ENCODE peak calls at places on chromosome 4, in nine cellular contexts. A is gastrocnemius medialis, Y is HCT116, G is A549, F is IMR-90, K is uterus, M is tibial nerve, R is H1, Q is heart left ventricle. B is an unnamed sample.

GRCh38 chr4:18441676-18442075 is 420.1 kb upstream of the LCORL start:
- DNase-seq in G (no peak), K (no peak), Y (no peak), F (no peak), A (no peak), M (no peak), R (no peak), Q (no peak), B (no peak)

GRCh38 chr4:25845841-25846653 is 16.7 kb downstream of the SEL1L3 start:
- DNase-seq in K (no peak), F (no peak), R (no peak), A (no peak), G (no peak), M (no peak), Q (no peak), Y (no peak), B (no peak)

GRCh38 chr4:80139668-80140067 is 57.6 kb upstream of the PRDM8 start:
- DNase-seq in G (no peak), Y (no peak), R (no peak), A (no peak), M (no peak), F (no peak), K (no peak), Q (no peak), B (no peak)

GRCh38 chr4:26288308-26288982 is 32.4 kb upstream of the RBPJ start:
- DNase-seq in G (peak), Q (peak), A (no peak), K (no peak), F (peak), M (no peak), R (no peak), Y (no peak), B (no peak)

GRCh38 chr4:16915956-16916355 is 17.5 kb upstream of the LDB2 start:
- DNase-seq in G (no peak), F (no peak), Y (no peak), R (no peak), K (no peak), A (no peak), M (no peak), Q (no peak), B (no peak)

GRCh38 chr4:150368667-150369066 is 213.3 kb upstream of the MAB21L2 start:
- DNase-seq in A (no peak), F (peak), M (no peak), Q (no peak), G (no peak), R (no peak), K (no peak), Y (no peak), B (no peak)

GRCh38 chr4:105189855-105190650 is 43.4 kb downstream of the TET2 start:
- DNase-seq in R (no peak), F (no peak), A (peak), Y (no peak), Q (no peak), K (no peak), G (no peak), M (no peak), B (no peak)

GRCh38 chr4:53477038-53477565 is 99.7 kb downstream of the FIP1L1 start:
- DNase-seq in Y (no peak), A (no peak), M (no peak), F (peak), R (peak), Q (no peak), K (no peak), G (no peak), B (no peak)

GRCh38 chr4:182163180-182163579 is 80.0 kb upstream of the TENM3 start:
- DNase-seq in M (no peak), R (no peak), K (no peak), Y (no peak), G (no peak), F (no peak), A (no peak), Q (no peak), B (no peak)

GRCh38 chr4:169030575-169030982 is 20.5 kb upstream of the CBR4 start:
- DNase-seq in A (no peak), Y (peak), G (peak), K (no peak), F (peak), M (no peak), Q (no peak), R (no peak), B (no peak)

DNA sequence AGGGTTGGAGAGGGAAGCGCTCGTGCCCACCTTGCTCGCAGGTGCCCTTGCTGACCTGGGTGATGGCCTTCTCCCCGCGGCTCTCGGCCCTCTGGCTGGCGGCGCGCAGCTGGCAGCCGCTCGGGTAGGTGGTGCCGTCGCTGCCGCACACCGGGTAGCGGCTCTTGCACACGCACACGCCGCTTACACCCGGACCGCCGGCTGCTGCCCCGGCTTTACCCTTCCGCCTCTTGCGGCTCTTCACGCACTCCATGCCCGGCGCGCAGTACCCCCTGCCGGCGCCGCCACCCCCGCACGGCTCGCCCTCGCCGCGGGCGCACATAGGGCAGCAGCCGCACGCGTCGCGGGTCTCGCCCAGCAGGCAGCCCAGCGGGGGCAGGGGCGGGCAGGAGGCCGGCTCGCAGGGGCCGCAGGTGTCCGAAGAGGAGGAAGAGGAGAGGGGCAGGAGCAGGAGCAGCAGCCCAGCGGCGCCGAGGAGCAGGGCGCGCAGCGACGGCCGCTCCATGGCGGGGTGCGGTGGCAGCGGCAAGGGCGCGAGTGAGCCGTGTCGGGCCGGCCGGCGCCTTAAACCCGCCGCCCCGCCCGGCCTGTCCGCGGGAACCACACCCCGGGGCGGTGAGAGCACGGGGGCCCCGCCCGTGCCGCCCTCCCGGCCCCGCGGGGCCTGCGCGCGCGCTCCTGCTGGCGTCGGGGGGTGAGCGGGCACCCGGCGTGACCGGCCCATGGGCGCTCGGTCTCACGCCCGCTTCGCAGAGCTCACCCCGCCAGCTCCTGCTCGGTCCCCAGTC is at the start of gene IGFBP7:
- DNase-seq in Y (no peak), A (peak), G (no peak), F (no peak), M (peak), R (no peak), K (peak), Q (peak), B (no peak)
- TF ChIP-seq POLR2A in Y (no peak), A (peak), G (peak), F (peak), M (peak), R (no peak), K (peak), Q (no peak), B (peak)

GRCh38 chr4:108498925-108499324 is 121.5 kb upstream of the RPL34 start:
- DNase-seq in Y (no peak), G (no peak), R (no peak), A (no peak), K (no peak), F (no peak), Q (no peak), M (no peak), B (no peak)
- H3K4me3 ChIP-seq in Y (no peak), G (no peak), R (no peak), A (no peak), K (no peak), F (no peak), Q (no peak), M (no peak), B (no peak)

GRCh38 chr4:118280501-118281218 is 72.1 kb downstream of the PRSS12 start:
- DNase-seq in Q (no peak), G (peak), K (peak), Y (peak), A (peak), R (no peak), F (peak), M (no peak), B (peak)

GRCh38 chr4:118279328-118279727 is 73.5 kb downstream of the PRSS12 start:
- DNase-seq in K (no peak), Q (no peak), M (no peak), R (no peak), G (no peak), F (no peak), A (no peak), Y (no peak), B (no peak)

GRCh38 chr4:118279920-118280432 is 72.8 kb downstream of the PRSS12 start:
- DNase-seq in K (no peak), M (no peak), Q (no peak), R (no peak), G (no peak), F (no peak), A (no peak), Y (no peak), B (no peak)

GRCh38 chr4:118277243-118277642 is 75.6 kb downstream of the PRSS12 start:
- DNase-seq in Y (no peak), F (no peak), Q (no peak), R (no peak), M (no peak), G (no peak), K (no peak), A (no peak), B (no peak)

GRCh38 chr4:118278473-118279274 is 74.1 kb downstream of the PRSS12 start:
- DNase-seq in R (peak), Q (peak), M (peak), K (peak), A (peak), G (peak), F (peak), Y (peak), B (peak)
- TF ChIP-seq POLR2A in R (peak), Q (peak), M (peak), K (peak), A (peak), G (peak), F (peak), Y (peak), B (peak)

GRCh38 chr4:23878912-23879732 is 10.7 kb downstream of the PPARGC1A start:
- DNase-seq in K (no peak), M (no peak), Q (no peak), Y (no peak), F (peak), R (no peak), G (no peak), A (no peak), B (no peak)
- H3K4me3 ChIP-seq in K (no peak), M (no peak), Q (no peak), Y (no peak), F (no peak), R (no peak), G (no peak), A (no peak), B (no peak)

GRCh38 chr4:119212251-119212963 is at the start of gene USP53:
- DNase-seq in Q (peak), K (peak), F (peak), Y (peak), M (peak), G (peak), R (peak), A (peak), B (peak)
- TF ChIP-seq POLR2A in Q (no peak), K (peak), F (peak), Y (peak), M (peak), G (peak), R (peak), A (peak), B (peak)

GRCh38 chr4:59814402-59814801 is 1385.7 kb upstream of the ADGRL3 start:
- DNase-seq in A (no peak), F (no peak), K (no peak), G (no peak), Y (no peak), R (no peak), Q (no peak), M (no peak), B (no peak)

DNA sequence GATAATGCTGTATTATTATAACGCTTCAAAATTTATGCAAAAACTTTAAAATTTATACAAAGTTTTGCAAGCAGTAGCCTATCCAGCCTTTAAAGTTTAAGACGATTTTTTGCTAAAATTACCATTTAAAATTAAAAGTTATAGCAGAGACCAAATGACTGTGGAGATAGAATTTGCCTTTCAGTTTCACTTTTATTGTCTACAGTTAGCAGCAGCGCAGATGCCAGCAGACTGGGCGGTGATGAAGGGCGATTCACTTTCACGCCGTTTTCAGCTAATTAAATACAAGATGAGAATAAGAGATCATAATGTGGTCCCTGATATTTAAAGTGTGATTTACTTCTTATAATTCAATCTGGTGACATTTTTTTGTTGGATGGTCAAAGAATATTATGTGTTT is 1381.5 kb upstream of the ADGRL3 start:
- DNase-seq in R (no peak), A (no peak), M (no peak), F (no peak), G (peak), Q (no peak), K (no peak), Y (no peak), B (no peak)
- H3K4me3 ChIP-seq in R (no peak), A (peak), M (peak), F (no peak), G (peak), Q (peak), K (no peak), Y (no peak), B (no peak)

DNA sequence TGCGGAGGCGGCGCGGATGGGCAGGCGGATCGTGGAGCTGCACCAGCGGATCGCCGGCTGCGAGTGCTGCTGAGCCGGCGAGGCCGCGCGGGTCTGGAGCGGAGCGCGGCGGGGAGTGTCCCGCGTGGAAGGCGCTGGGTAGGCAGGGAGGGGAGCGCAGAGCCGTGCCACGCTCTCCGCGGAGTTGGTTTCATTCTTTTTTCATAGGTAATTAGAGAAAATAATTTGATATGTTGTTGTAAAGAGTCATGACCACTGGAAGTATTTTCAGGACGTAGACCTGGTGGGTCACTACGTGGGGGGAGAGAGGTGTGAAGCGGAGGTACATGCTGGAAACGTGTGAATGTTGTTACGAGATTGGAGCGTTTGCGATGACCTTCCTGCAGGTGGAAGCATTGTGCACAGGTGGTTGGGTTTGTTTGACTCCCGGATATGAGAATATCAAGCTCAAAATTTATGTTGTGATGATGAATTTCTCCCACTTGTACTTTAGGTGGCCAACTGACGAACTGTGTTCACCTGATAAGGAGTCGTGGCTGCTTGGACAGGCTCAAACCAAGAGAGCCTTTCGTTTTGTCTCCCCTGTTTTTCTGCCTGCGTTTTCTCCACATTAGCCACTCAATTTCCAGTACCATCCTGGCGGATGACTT is 19.1 kb upstream of the S100P start:
- DNase-seq in R (no peak), K (no peak), G (peak), M (no peak), Q (no peak), Y (peak), A (no peak), F (peak), B (no peak)
- TF ChIP-seq POLR2A in R (no peak), K (no peak), G (no peak), M (no peak), Q (no peak), Y (peak), A (no peak), F (no peak), B (no peak)

DNA sequence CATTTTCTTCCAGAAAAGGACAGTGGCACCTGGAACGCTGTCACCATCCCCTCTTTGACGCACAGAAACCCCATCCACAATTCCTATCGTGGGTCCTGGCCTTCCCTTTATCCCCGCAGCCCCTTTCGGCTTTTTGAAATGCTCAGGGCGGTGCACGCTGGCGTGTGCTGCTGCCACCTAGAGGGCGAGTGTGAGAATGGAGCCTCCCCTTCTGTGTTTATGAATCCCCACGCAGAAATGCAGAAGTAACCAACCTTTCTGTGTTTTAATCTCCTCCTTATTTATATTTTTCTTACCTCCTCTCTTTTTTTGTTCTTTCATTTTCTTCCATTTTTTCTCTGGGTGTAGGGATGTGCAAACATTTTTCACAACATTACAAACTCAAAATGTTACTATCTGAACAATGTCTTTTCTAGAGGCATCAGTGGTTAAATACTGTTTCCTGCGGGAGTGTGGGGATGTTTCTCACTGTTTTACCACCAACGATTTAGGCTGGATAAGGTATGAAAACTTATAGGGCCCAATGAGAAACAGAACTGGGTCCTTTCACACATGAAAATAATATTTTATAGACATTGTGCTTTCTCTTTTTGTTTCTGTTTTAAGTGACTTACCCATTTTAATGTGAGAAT is 50.0 kb downstream of the TMA16 start:
- DNase-seq in R (no peak), A (peak), G (peak), Y (no peak), Q (peak), F (peak), K (peak), M (no peak), B (peak)
- H3K4me3 ChIP-seq in R (no peak), A (peak), G (peak), Y (no peak), Q (peak), F (peak), K (peak), M (no peak), B (peak)